ENCODE peak calls at places on chromosomes 7 and 10, in seven cellular contexts. U, Z, G, A, V, F and H are unnamed samples. For H3K4me1, the result is how much of the 10 kb centered on the place peaks cover.

GRCh38 chr10:124125305-124126116 is 32.1 kb upstream of the CHST15 start:
- DNase-seq in A (peak), F (no peak), U (no peak), Z (no peak), V (no peak), G (no peak), H (peak)

GRCh38 chr10:12412671-12413368 is 63.5 kb downstream of the CAMK1D start:
- DNase-seq in F (no peak), U (no peak), V (peak), A (no peak), Z (no peak), G (no peak), H (no peak)

GRCh38 chr10:101770331-101771215 is 5.3 kb downstream of the FGF8 start:
- DNase-seq in Z (no peak), G (no peak), F (no peak), U (no peak), V (no peak), A (no peak), H (no peak)

GRCh38 chr10:6095810-6096209 is 7.0 kb downstream of the RBM17 start:
- DNase-seq in V (no peak), G (no peak), A (no peak), F (no peak), Z (no peak), U (no peak), H (no peak)

GRCh38 chr7:101232141-101232821 is 5.3 kb downstream of the CLDN15 start:
- DNase-seq in U (peak), G (peak), V (no peak), F (no peak), A (no peak), Z (no peak), H (peak)

GRCh38 chr7:30559566-30559965 is 35.1 kb upstream of the GARS1 start:
- DNase-seq in G (no peak), Z (no peak), U (no peak), A (no peak), V (no peak), F (no peak), H (no peak)

GRCh38 chr7:116736927-116737715 is 65.1 kb downstream of the MET start:
- DNase-seq in G (no peak), V (no peak), F (no peak), Z (no peak), A (no peak), U (no peak), H (no peak)

GRCh38 chr7:149832332-149833041 is 5.7 kb upstream of the ZNF862 start:
- DNase-seq in G (peak), F (peak), Z (no peak), A (no peak), V (no peak), U (peak), H (peak)

GRCh38 chr10:62554632-62555199 is 180.5 kb downstream of the ZNF365 start:
- DNase-seq in G (peak), A (peak), V (peak), Z (no peak), F (no peak), U (no peak), H (no peak)

GRCh38 chr7:20562461-20562860 is 53.0 kb upstream of the ABCB5 start:
- DNase-seq in F (no peak), A (no peak), V (no peak), U (no peak), G (no peak), Z (no peak), H (no peak)

GRCh38 chr10:132592790-132593788 is 55.5 kb downstream of the INPP5A start:
- DNase-seq in U (no peak), V (no peak), A (no peak), Z (no peak), G (peak), F (no peak), H (no peak)

GRCh38 chr7:1123721-1124120 is 35.8 kb downstream of the GPER1 start:
- DNase-seq in F (peak), Z (peak), A (no peak), U (peak), V (no peak), G (peak), H (peak)

GRCh38 chr10:106802949-106803348 is 361.6 kb downstream of the SORCS1 start:
- DNase-seq in F (no peak), A (no peak), G (no peak), U (no peak), Z (no peak), V (no peak), H (no peak)

GRCh38 chr7:101200862-101201599 is at the start of gene MOGAT3:
- DNase-seq in G (no peak), V (no peak), F (no peak), A (no peak), U (no peak), Z (no peak), H (no peak)

GRCh38 chr7:95317546-95317945 is 6.8 kb downstream of the PON1 start:
- DNase-seq in U (no peak), Z (no peak), V (no peak), G (no peak), A (no peak), F (no peak), H (no peak)

GRCh38 chr7:128888039-128888755 is 22.3 kb downstream of the KCP start:
- DNase-seq in U (no peak), V (no peak), A (no peak), G (no peak), F (no peak), Z (no peak), H (no peak)

GRCh38 chr7:142355328-142355727 is 97.5 kb upstream of the PRSS58 start:
- DNase-seq in Z (no peak), A (no peak), U (no peak), G (no peak), V (no peak), F (no peak), H (no peak)

GRCh38 chr7:100949931-100950443 is 653 bp downstream of the MUC3A start:
- DNase-seq in Z (no peak), U (no peak), G (no peak), A (no peak), V (no peak), F (no peak), H (peak)

GRCh38 chr10:35614312-35614711 is 9.2 kb downstream of the GJD4 start:
- DNase-seq in Z (no peak), V (no peak), U (no peak), F (no peak), A (no peak), G (no peak), H (no peak)

GRCh38 chr7:112444505-112444904 is 5.8 kb upstream of the IFRD1 start:
- DNase-seq in U (no peak), V (no peak), Z (no peak), F (no peak), G (no peak), A (no peak), H (no peak)

GRCh38 chr10:22346087-22346661 is 878 bp downstream of the SPAG6 start:
- DNase-seq in A (no peak), U (no peak), V (no peak), G (no peak), Z (no peak), F (no peak), H (no peak)

GRCh38 chr7:34612671-34613070 is 45.3 kb upstream of the NPSR1 start:
- DNase-seq in V (no peak), G (no peak), A (no peak), Z (no peak), F (no peak), U (no peak), H (no peak)

GRCh38 chr7:33886100-33886623 is 19.2 kb upstream of the BMPER start:
- DNase-seq in G (no peak), A (no peak), Z (no peak), V (no peak), U (no peak), F (no peak), H (no peak)

GRCh38 chr7:95335093-95335492 is 10.8 kb upstream of the PON1 start:
- DNase-seq in F (no peak), Z (no peak), G (no peak), U (no peak), V (no peak), A (no peak), H (no peak)

GRCh38 chr10:19847321-19847720 is 31.1 kb downstream of the PLXDC2 start:
- DNase-seq in Z (no peak), G (no peak), F (no peak), U (no peak), V (no peak), A (no peak), H (no peak)

GRCh38 chr7:139772837-139773236 is 5.0 kb downstream of the HIPK2 start:
- DNase-seq in G (no peak), F (no peak), A (no peak), Z (no peak), U (no peak), V (no peak), H (no peak)

DNA sequence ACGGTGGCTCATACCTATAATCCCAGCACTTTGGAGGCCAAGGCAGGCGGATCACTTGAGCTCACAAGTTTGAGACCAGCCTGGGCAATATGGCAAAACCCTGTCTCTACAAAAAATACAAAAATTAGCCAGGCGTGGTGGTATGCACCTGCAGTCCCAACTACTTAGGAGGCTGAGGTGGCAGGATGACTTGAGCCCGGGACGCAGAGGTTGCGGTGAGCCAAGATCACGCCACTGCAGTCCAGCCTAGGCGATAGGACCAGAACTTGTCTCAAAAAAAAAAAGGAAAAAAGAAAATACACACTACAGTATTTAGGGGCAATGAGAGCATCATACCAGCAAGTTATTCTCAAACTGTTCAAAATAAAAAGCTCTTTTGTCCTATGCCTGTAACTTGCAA is 59.5 kb downstream of the ABI1 start:
- DNase-seq in Z (no peak), A (no peak), G (no peak), U (no peak), V (no peak), F (no peak), H (no peak)
- H3K4me1 ChIP-seq in Z (under half), A (under half), G (under half), U (under half), V (under half), F (under half), H (under half)

GRCh38 chr10:50453940-50454339 is 169.8 kb downstream of the SGMS1 start:
- DNase-seq in G (no peak), A (no peak), F (no peak), U (no peak), V (no peak), Z (no peak), H (no peak)
- H3K4me1 ChIP-seq in G (under half), A (under half), F (under half), U (under half), V (under half), Z (under half), H (under half)

DNA sequence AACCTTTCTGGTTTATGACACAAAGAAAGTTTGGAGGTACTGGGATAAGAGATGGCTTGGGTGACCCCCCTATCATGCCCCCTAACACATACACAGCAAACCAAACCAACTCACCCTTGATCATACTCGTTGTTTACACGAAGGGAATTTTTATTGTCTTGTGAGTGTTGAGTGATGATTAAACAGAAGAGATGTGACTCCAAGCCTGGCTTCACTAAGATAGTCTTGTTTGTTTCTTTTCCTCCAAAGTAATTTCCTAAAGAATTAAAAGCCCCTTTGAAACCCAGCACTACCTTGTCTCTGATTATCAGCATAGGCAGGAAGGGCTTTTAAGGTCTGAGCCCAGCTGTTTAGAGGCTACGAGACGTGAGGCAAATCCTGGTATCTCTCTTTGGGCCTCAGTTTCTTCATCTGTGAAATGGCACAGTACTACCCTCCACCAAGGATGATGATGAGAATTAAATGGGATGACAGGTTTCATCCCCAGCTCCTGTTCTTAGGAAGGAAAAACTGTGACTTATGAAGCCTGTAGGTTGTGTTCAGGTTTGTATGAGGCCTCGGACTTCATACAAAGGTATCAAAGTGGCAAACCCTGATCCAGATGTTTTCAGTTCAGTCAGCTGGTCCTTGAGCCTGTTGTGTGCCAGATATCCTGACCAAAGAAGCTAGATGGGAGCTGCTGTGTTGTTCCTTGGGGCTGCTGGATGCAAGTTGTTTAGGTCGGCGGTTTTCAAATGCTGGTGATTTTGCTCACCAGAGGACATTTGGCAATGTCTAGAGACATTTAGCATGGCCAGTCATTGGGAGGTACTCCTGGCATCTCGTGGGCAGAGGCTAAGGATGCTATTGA is 51.8 kb downstream of the TCF7L2 start:
- DNase-seq in G (no peak), U (no peak), A (no peak), F (no peak), V (no peak), Z (no peak), H (no peak)
- H3K4me1 ChIP-seq in G (under half), U (under half), A (under half), F (half or more), V (under half), Z (under half), H (under half)

DNA sequence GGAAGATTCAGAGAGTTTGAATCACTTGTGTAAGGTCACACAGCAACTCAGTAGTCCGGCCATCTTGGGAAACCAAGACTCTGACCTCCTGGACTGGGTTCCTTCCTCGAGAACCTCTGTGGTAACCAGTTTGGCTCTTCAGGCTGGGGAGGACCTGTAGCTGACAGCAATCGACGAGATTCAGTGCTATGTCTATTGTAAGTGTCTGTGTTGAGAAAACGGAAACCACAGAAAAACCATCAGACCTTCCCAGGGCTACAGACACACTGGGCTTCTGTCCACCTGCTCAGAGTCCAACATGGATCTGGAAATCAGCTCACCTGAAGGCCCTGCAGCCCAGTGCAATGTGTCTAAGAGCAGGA is 403.7 kb downstream of the RPS24 start:
- DNase-seq in G (no peak), A (no peak), F (no peak), Z (no peak), V (no peak), U (no peak), H (no peak)
- H3K4me1 ChIP-seq in G (under half), A (under half), F (under half), Z (under half), V (under half), U (under half), H (under half)

DNA sequence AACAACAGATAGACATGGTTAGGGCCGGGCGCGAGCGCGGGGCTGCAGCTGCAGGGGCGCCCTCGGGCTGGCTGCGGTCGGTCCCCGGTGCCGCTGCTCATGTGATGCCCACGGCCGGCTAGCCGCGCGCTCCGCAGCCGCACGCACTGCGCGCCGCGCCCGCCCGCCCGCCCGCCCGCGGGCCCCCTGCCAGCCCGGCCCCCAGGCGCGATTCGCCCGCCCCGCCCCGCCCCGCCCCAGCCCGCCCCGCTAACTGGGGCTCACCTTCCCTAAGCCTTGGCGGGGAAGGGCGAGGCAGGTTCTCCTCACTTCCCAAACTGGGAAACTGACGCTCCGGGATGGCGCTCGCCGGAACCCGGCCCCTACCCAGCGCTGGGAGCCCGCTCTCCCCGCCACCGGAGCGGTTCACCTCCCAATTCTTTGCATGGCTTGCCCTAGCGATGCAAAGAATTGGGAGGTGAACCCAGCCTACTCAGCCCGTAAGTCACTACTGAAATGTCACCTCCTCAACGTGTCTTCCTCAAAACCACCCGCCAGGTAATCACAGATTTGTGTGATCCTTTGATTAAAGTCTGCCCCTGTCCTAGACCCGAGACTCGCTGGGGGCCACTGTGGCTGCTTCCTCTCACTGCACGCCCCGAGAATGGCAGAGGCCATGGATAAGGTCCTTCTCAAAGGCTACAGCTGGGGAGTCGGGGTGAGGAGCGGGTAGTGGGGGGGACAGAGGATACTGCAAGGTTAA is 162.1 kb downstream of the SH3PXD2A start:
- DNase-seq in U (no peak), G (no peak), V (peak), A (no peak), Z (no peak), F (no peak), H (no peak)
- H3K4me1 ChIP-seq in U (under half), G (under half), V (under half), A (half or more), Z (under half), F (under half), H (under half)

GRCh38 chr10:79186742-79187544 is 118.2 kb downstream of the ZMIZ1 start:
- DNase-seq in V (no peak), A (no peak), Z (no peak), G (no peak), F (no peak), U (peak), H (no peak)

GRCh38 chr10:79187545-79187940 is 118.8 kb downstream of the ZMIZ1 start:
- DNase-seq in Z (no peak), F (no peak), A (no peak), G (no peak), V (no peak), U (no peak), H (peak)

GRCh38 chr10:79185067-79185774 is 116.5 kb downstream of the ZMIZ1 start:
- DNase-seq in A (no peak), V (no peak), G (no peak), F (no peak), U (no peak), Z (no peak), H (no peak)

GRCh38 chr10:79184649-79185048 is 115.9 kb downstream of the ZMIZ1 start:
- DNase-seq in Z (no peak), V (no peak), U (no peak), G (no peak), F (no peak), A (no peak), H (peak)

DNA sequence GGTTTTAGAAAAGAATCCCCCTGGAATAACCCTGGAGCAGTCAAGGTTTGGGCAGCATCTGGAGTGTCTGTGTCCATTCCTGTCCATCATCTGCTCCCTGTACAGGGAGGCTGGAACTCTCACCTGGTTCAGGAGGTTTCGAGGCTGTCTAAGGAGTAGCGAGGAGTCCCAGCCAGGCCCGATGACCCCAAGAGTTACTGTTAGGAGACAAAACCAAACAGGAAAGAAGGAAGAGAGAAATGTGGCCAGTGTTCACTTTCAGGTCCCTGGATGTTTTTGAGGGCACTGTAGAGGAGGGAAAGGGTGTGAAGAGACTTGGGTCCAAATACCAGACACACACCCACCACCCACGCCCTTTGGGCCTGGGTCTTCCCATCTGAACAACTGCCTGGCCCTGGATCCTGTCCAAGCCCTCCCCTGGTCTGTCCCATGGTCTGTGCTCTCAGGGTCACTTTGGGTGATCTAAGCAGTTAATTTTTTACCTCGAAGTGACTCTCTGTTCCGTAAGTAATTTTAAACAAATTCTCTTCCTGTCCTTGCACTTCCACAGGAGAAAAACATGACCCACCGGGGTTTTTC is 117.1 kb downstream of the ZMIZ1 start:
- DNase-seq in F (no peak), A (no peak), V (no peak), Z (no peak), U (no peak), G (no peak), H (peak)
- H3K4me1 ChIP-seq in F (half or more), A (half or more), V (under half), Z (under half), U (half or more), G (half or more), H (half or more)

GRCh38 chr7:84194484-84195260 is at the start of gene SEMA3A:
- DNase-seq in G (peak), V (peak), F (no peak), A (peak), Z (no peak), U (no peak), H (no peak)

GRCh38 chr7:84191842-84192241 is 2.7 kb downstream of the SEMA3A start:
- DNase-seq in A (no peak), V (no peak), U (no peak), F (no peak), G (no peak), Z (no peak), H (no peak)

GRCh38 chr7:84193787-84194186 is 802 bp downstream of the SEMA3A start:
- DNase-seq in A (no peak), Z (no peak), F (no peak), G (no peak), U (no peak), V (no peak), H (no peak)

GRCh38 chr7:84196007-84196551 is 1.5 kb upstream of the SEMA3A start:
- DNase-seq in A (no peak), U (no peak), Z (no peak), V (no peak), G (no peak), F (no peak), H (no peak)

GRCh38 chr7:84195295-84196006 is 862 bp upstream of the SEMA3A start:
- DNase-seq in G (no peak), F (no peak), V (no peak), Z (no peak), U (no peak), A (no peak), H (no peak)
- H3K4me1 ChIP-seq in G (under half), F (under half), V (under half), Z (under half), U (under half), A (under half), H (under half)

GRCh38 chr7:108000875-108001758 is 1.8 kb downstream of the LAMB1 start:
- DNase-seq in V (no peak), G (peak), Z (no peak), A (no peak), U (peak), F (peak), H (peak)
- H3K4me1 ChIP-seq in V (under half), G (half or more), Z (under half), A (under half), U (half or more), F (under half), H (under half)